ENCODE peak calls at places on chromosomes 4 and X, in seven cellular contexts. D is K562, U is stomach, P is IMR-90, Q is uterus, B is Peyer's patch, N is ovary. Z is an unnamed sample.

GRCh38 chrX:20623448-20623847 is 356.7 kb upstream of the RPS6KA3 start:
- DNase-seq in D (no peak), U (no peak), P (no peak), Q (no peak), B (no peak), N (no peak), Z (no peak)

GRCh38 chr4:167308876-167309275 is 74.6 kb upstream of the SPOCK3 start:
- DNase-seq in D (no peak), U (no peak), P (no peak), Q (no peak), B (no peak), N (no peak), Z (no peak)

GRCh38 chr4:2402053-2402452 is 16.4 kb downstream of the ZFYVE28 start:
- DNase-seq in D (peak; percentile 91), U (peak; percentile 81), P (no peak), Q (peak; percentile 56), B (no peak), N (peak; percentile 65), Z (peak; percentile 88)

GRCh38 chrX:119488749-119489148 is 20.5 kb downstream of the SLC25A5 start:
- DNase-seq in D (no peak), U (peak; percentile 75), P (peak; percentile 51), Q (peak; percentile 28), B (peak; percentile 60), N (peak; percentile 62), Z (peak; percentile 73)

GRCh38 chr4:51825341-51825740 is 17.6 kb upstream of the DCUN1D4 start:
- DNase-seq in D (no peak), U (no peak), P (no peak), Q (no peak), B (no peak), N (no peak), Z (no peak)

GRCh38 chr4:97910005-97910404 is 233.3 kb downstream of the STPG2 start:
- DNase-seq in D (no peak), U (no peak), P (no peak), Q (no peak), B (no peak), N (no peak), Z (no peak)

GRCh38 chr4:2252530-2252924 is 9.4 kb downstream of the MXD4 start:
- DNase-seq in D (no peak), U (no peak), P (no peak), Q (no peak), B (peak; percentile 12), N (no peak), Z (no peak)

GRCh38 chr4:149701733-149702132 is 113.9 kb downstream of the IQCM start:
- DNase-seq in D (no peak), U (no peak), P (no peak), Q (no peak), B (no peak), N (no peak), Z (no peak)

GRCh38 chrX:40748977-40749376 is 13.6 kb upstream of the MED14 start:
- DNase-seq in D (no peak), U (no peak), P (no peak), Q (no peak), B (no peak), N (no peak), Z (no peak)
- H3K4me1 ChIP-seq in D (no peaks in the 10 kb centered on the region), U (no peaks in the 10 kb centered on the region), P (no peaks in the 10 kb centered on the region), Q (no peaks in the 10 kb centered on the region), B (no peaks in the 10 kb centered on the region), N (no peaks in the 10 kb centered on the region), Z (no peaks in the 10 kb centered on the region)

DNA sequence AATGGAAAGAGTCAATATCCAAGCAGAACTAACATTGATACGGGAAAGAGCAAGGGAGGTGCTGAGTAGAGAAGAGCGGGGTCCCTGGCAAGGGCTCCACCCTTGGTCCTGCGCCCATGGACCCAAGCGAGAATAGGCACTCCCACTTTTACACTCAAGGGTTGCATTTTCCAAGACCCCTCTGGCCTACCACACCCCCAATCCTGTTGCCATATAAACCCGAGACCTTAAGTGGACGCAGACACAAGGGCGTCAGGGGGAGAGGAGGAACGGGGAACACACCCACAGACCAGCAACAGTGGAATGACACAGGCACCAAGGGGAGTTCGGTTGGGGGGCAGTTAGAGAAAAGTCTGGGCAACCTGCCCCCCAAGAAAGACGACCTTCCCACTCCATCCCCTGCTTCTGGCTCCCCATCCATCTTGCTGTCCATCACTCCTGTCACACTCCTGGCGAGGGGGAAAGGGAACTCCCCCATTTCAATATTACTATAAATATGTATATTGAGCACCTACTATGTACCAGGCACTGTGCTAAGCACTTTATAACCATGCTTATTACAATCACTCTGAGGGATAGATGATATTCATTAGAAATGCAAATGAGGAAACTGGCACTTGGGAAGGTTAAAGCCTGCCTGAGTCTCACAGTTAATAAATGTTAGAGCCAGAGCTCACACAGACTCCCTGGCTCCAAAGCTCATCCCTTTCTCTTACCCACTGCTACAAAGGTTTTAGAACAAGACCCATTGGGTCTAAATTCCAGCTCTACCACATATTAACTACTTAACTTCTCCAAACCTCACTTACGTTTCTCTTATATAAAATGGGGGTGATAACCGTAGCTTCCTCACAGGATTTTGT is 51.7 kb downstream of the SCD5 start:
- DNase-seq in D (no peak), U (no peak), P (no peak), Q (no peak), B (no peak), N (no peak), Z (no peak)
- TF ChIP-seq POLR2A in D (peak; percentile 75), U (no peak), P (no peak), Q (no peak), B (no peak), N (no peak), Z (no peak)

GRCh38 chr4:139508581-139509237 is 47.3 kb downstream of the SETD7 start:
- DNase-seq in D (no peak), U (no peak), P (no peak), Q (no peak), B (no peak), N (no peak), Z (no peak)
- H3K36me3 ChIP-seq in D (no peaks in the 10 kb centered on the region), U (peaks cover 77% of the 10 kb centered on the region), P (peaks cover 28% of the 10 kb centered on the region), Q (no peaks in the 10 kb centered on the region), B (no peaks in the 10 kb centered on the region), N (no peaks in the 10 kb centered on the region), Z (peaks cover 8% of the 10 kb centered on the region)

GRCh38 chr4:48331577-48332340 is 9.6 kb upstream of the SLAIN2 start:
- DNase-seq in D (no peak), U (no peak), P (peak; percentile 66), Q (no peak), B (no peak), N (no peak), Z (no peak)

GRCh38 chr4:48333587-48333986 is 7.7 kb upstream of the SLAIN2 start:
- DNase-seq in D (no peak), U (no peak), P (no peak), Q (no peak), B (no peak), N (no peak), Z (no peak)

GRCh38 chr4:48332661-48333060 is 8.7 kb upstream of the SLAIN2 start:
- DNase-seq in D (no peak), U (no peak), P (no peak), Q (no peak), B (no peak), N (no peak), Z (no peak)

GRCh38 chr4:48329193-48329592 is 12.1 kb upstream of the SLAIN2 start:
- DNase-seq in D (no peak), U (no peak), P (no peak), Q (no peak), B (no peak), N (no peak), Z (no peak)

DNA sequence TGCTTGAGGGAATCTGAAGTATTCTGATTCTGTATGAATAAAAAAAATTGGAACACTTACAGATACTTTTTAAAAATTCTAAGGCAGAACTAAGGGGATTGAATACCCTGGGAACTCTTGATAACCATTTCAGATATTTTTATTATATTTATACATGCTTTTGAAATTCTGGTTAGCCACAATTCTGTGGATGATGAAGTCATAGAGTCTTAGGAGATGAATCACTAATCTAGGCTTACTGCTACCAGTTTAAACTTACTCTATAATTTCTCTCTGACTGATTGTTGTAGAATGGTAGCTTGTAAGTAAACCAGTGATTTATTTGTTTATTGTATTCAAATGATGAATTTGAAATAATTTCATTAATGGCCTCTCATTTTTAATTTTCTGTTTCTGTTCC is 11.4 kb upstream of the SLAIN2 start:
- DNase-seq in D (no peak), U (no peak), P (peak; percentile 91), Q (no peak), B (no peak), N (no peak), Z (no peak)
- H3K4me1 ChIP-seq in D (peaks cover 19% of the 10 kb centered on the region), U (peaks cover 4% of the 10 kb centered on the region), P (peaks cover 9% of the 10 kb centered on the region), Q (no peaks in the 10 kb centered on the region), B (no peaks in the 10 kb centered on the region), N (no peaks in the 10 kb centered on the region), Z (peaks cover 6% of the 10 kb centered on the region)

GRCh38 chrX:12986164-12986779 is 11.4 kb downstream of the TMSB4X start:
- DNase-seq in D (peak; percentile 15), U (no peak), P (no peak), Q (no peak), B (no peak), N (no peak), Z (no peak)
- TF ChIP-seq POLR2A in D (no peak), U (no peak), P (no peak), Q (no peak), B (no peak), N (no peak), Z (no peak)

DNA sequence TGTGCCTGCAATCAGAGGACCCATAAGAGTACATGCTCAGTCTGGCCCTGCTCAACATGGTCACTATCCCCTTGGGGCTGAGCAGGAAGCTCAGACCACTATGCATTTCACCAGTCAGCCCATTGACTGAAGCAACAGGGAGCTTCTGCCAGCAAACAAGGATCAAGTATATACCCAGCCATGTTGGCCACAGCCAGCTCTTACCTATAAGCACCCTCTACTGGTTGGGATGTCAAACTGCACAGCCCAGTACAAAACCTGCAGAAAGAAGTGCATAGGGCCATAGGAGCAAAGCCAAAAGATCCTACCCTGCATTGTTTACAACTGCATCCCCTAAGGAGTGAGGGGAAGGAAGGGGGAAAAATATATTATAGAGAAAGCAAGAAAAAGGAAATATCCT is 214.4 kb upstream of the CPEB2 start:
- DNase-seq in D (no peak), U (no peak), P (peak; percentile 13), Q (no peak), B (no peak), N (no peak), Z (peak; percentile 14)
- H3K36me3 ChIP-seq in D (no peaks in the 10 kb centered on the region), U (no peaks in the 10 kb centered on the region), P (no peaks in the 10 kb centered on the region), Q (no peaks in the 10 kb centered on the region), B (no peaks in the 10 kb centered on the region), N (no peaks in the 10 kb centered on the region), Z (no peaks in the 10 kb centered on the region)

DNA sequence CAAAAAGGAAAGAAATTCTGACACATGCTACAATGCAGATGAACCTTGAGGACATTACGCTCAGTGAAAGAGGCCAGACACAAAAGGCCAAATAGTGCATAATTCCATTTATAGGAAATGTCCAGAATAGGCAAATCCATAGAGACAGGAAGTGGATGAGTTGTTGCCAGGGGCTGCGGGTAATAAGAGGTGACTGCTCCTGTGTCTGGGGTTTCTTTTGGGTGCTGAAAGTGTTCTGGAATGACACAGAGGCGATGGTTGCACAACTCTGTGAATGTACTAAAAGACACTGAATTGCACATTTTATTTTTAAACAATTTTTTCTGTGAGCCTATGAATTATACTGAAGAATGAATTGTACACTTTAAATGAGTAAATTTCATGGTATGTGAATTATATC is 23.3 kb upstream of the IRAK1 start:
- DNase-seq in D (no peak), U (no peak), P (peak; percentile 64), Q (no peak), B (no peak), N (peak; percentile 43), Z (no peak)
- H3K4me1 ChIP-seq in D (peaks cover 13% of the 10 kb centered on the region), U (peaks cover 15% of the 10 kb centered on the region), P (peaks cover 21% of the 10 kb centered on the region), Q (no peaks in the 10 kb centered on the region), B (no peaks in the 10 kb centered on the region), N (peaks cover 18% of the 10 kb centered on the region), Z (peaks cover 35% of the 10 kb centered on the region)

Z was measured in transverse colon.